ENCODE peak calls at places on chromosomes 16 and 17, in six cellular contexts. G is lower leg skin, P is H54, R is adrenal gland, S is NCI-H1048, N is SW480. T is an unnamed sample.

GRCh38 chr16:66523861-66524354 is 26.0 kb downstream of the TK2 start:
- DNase-seq in G (peak), R (no peak), S (no peak), P (no peak), N (no peak), T (no peak)

GRCh38 chr16:79971237-79971572 is 370.7 kb upstream of the MAF start:
- DNase-seq in S (no peak), R (no peak), N (no peak), P (no peak), G (no peak), T (no peak)

GRCh38 chr16:89006036-89006752 is 29.2 kb upstream of the CBFA2T3 start:
- DNase-seq in G (no peak), S (no peak), N (no peak), R (no peak), P (no peak), T (no peak)

GRCh38 chr16:8481810-8482209 is 108.5 kb downstream of the TMEM114 start:
- DNase-seq in P (no peak), S (no peak), G (no peak), R (no peak), N (no peak), T (no peak)

GRCh38 chr16:30746638-30747160 is 1.5 kb upstream of the PHKG2 start:
- DNase-seq in S (no peak), N (no peak), P (no peak), G (no peak), R (no peak), T (no peak)

GRCh38 chr17:9226794-9227135 is 205.5 kb downstream of the NTN1 start:
- DNase-seq in N (peak), S (no peak), G (no peak), P (no peak), R (no peak), T (no peak)

GRCh38 chr17:80944326-80944725 is 47.3 kb upstream of the CHMP6 start:
- DNase-seq in S (no peak), G (no peak), R (peak), P (no peak), N (no peak), T (no peak)

GRCh38 chr16:30774367-30775130 is 12.4 kb downstream of the RNF40 start:
- DNase-seq in P (no peak), R (no peak), S (no peak), G (no peak), N (no peak), T (no peak)

GRCh38 chr17:77049440-77049839 is 91.3 kb upstream of the SEC14L1 start:
- DNase-seq in G (no peak), N (peak), R (no peak), S (no peak), P (no peak), T (no peak)

GRCh38 chr17:3049705-3050295 is 13.6 kb downstream of the OR1D5 start:
- DNase-seq in N (no peak), G (peak), R (no peak), P (no peak), S (no peak), T (no peak)

T was measured in HepG2.